ENCODE peak calls at places on chromosomes 7 and 10, in ten cellular contexts. One of them, this sample, is unnamed.

GRCh38 chr7:155589001-155589980 is 42.9 kb upstream of the CNPY1 start:
- DNase-seq in choroid plexus epithelial cell: no peak
- DNase-seq in NCI-H774: no peak
- DNase-seq in CD4-positive, alpha-beta memory T cell: no peak
- DNase-seq in stimulated activated CD4-positive, alpha-beta T cell treated with anti-CD3 and anti-CD28 coated beads, Interleukin-12 subunit alpha, Interleukin-12 subunit beta, amount 100 ng/mL, for 4 hours: no peak
- DNase-seq in endothelial cell: no peak
- DNase-seq in IMR-90: no peak
- DNase-seq in activated naive CD8-positive, alpha-beta T cell treated with anti-CD3 and anti-CD28 coated beads, Interleukin-2, amount 50 U/mL, for 16 hours: no peak
- DNase-seq in hepatocyte: no peak
- DNase-seq in HS-5: no peak
- DNase-seq in this sample: no peak

GRCh38 chr7:21497072-21497471 is 45.8 kb upstream of the DNAH11 start:
- DNase-seq in activated naive CD8-positive, alpha-beta T cell treated with anti-CD3 and anti-CD28 coated beads, Interleukin-2, amount 50 U/mL, for 16 hours: no peak
- DNase-seq in hepatocyte: no peak
- DNase-seq in IMR-90: peak
- DNase-seq in stimulated activated CD4-positive, alpha-beta T cell treated with anti-CD3 and anti-CD28 coated beads, Interleukin-12 subunit alpha, Interleukin-12 subunit beta, amount 100 ng/mL, for 4 hours: no peak
- DNase-seq in CD4-positive, alpha-beta memory T cell: no peak
- DNase-seq in HS-5: peak
- DNase-seq in choroid plexus epithelial cell: peak
- DNase-seq in NCI-H774: no peak
- DNase-seq in endothelial cell: peak
- DNase-seq in this sample: no peak

GRCh38 chr10:107423903-107424302 is 259.4 kb upstream of the SORCS1 start:
- DNase-seq in IMR-90: no peak
- DNase-seq in stimulated activated CD4-positive, alpha-beta T cell treated with anti-CD3 and anti-CD28 coated beads, Interleukin-12 subunit alpha, Interleukin-12 subunit beta, amount 100 ng/mL, for 4 hours: no peak
- DNase-seq in NCI-H774: no peak
- DNase-seq in choroid plexus epithelial cell: no peak
- DNase-seq in activated naive CD8-positive, alpha-beta T cell treated with anti-CD3 and anti-CD28 coated beads, Interleukin-2, amount 50 U/mL, for 16 hours: no peak
- DNase-seq in CD4-positive, alpha-beta memory T cell: no peak
- DNase-seq in endothelial cell: no peak
- DNase-seq in HS-5: no peak
- DNase-seq in hepatocyte: no peak
- DNase-seq in this sample: no peak

GRCh38 chr7:134084488-134085144 is 42.5 kb upstream of the LRGUK start:
- DNase-seq in stimulated activated CD4-positive, alpha-beta T cell treated with anti-CD3 and anti-CD28 coated beads, Interleukin-12 subunit alpha, Interleukin-12 subunit beta, amount 100 ng/mL, for 4 hours: no peak
- DNase-seq in endothelial cell: no peak
- DNase-seq in IMR-90: no peak
- DNase-seq in choroid plexus epithelial cell: no peak
- DNase-seq in hepatocyte: no peak
- DNase-seq in activated naive CD8-positive, alpha-beta T cell treated with anti-CD3 and anti-CD28 coated beads, Interleukin-2, amount 50 U/mL, for 16 hours: no peak
- DNase-seq in CD4-positive, alpha-beta memory T cell: no peak
- DNase-seq in HS-5: no peak
- DNase-seq in NCI-H774: no peak
- DNase-seq in this sample: no peak

GRCh38 chr10:77578583-77579227 is 58.9 kb downstream of the KCNMA1 start:
- DNase-seq in stimulated activated CD4-positive, alpha-beta T cell treated with anti-CD3 and anti-CD28 coated beads, Interleukin-12 subunit alpha, Interleukin-12 subunit beta, amount 100 ng/mL, for 4 hours: no peak
- DNase-seq in NCI-H774: no peak
- DNase-seq in choroid plexus epithelial cell: peak
- DNase-seq in activated naive CD8-positive, alpha-beta T cell treated with anti-CD3 and anti-CD28 coated beads, Interleukin-2, amount 50 U/mL, for 16 hours: no peak
- DNase-seq in CD4-positive, alpha-beta memory T cell: no peak
- DNase-seq in IMR-90: peak
- DNase-seq in hepatocyte: no peak
- DNase-seq in endothelial cell: no peak
- DNase-seq in HS-5: no peak
- DNase-seq in this sample: no peak

GRCh38 chr10:14822879-14823755 is 14.7 kb downstream of the CDNF start:
- DNase-seq in stimulated activated CD4-positive, alpha-beta T cell treated with anti-CD3 and anti-CD28 coated beads, Interleukin-12 subunit alpha, Interleukin-12 subunit beta, amount 100 ng/mL, for 4 hours: peak
- DNase-seq in hepatocyte: peak
- DNase-seq in CD4-positive, alpha-beta memory T cell: no peak
- DNase-seq in activated naive CD8-positive, alpha-beta T cell treated with anti-CD3 and anti-CD28 coated beads, Interleukin-2, amount 50 U/mL, for 16 hours: no peak
- DNase-seq in NCI-H774: no peak
- DNase-seq in endothelial cell: peak
- DNase-seq in choroid plexus epithelial cell: peak
- DNase-seq in IMR-90: peak
- DNase-seq in HS-5: no peak
- DNase-seq in this sample: no peak

GRCh38 chr10:110311357-110311949 is 6.7 kb upstream of the SMNDC1 start:
- DNase-seq in activated naive CD8-positive, alpha-beta T cell treated with anti-CD3 and anti-CD28 coated beads, Interleukin-2, amount 50 U/mL, for 16 hours: no peak
- DNase-seq in HS-5: no peak
- DNase-seq in NCI-H774: peak
- DNase-seq in stimulated activated CD4-positive, alpha-beta T cell treated with anti-CD3 and anti-CD28 coated beads, Interleukin-12 subunit alpha, Interleukin-12 subunit beta, amount 100 ng/mL, for 4 hours: peak
- DNase-seq in IMR-90: peak
- DNase-seq in hepatocyte: peak
- DNase-seq in CD4-positive, alpha-beta memory T cell: peak
- DNase-seq in choroid plexus epithelial cell: peak
- DNase-seq in endothelial cell: peak
- DNase-seq in this sample: no peak

GRCh38 chr7:11811709-11812108 is 20.3 kb downstream of the THSD7A start:
- DNase-seq in choroid plexus epithelial cell: no peak
- DNase-seq in NCI-H774: no peak
- DNase-seq in activated naive CD8-positive, alpha-beta T cell treated with anti-CD3 and anti-CD28 coated beads, Interleukin-2, amount 50 U/mL, for 16 hours: no peak
- DNase-seq in endothelial cell: no peak
- DNase-seq in CD4-positive, alpha-beta memory T cell: no peak
- DNase-seq in HS-5: no peak
- DNase-seq in stimulated activated CD4-positive, alpha-beta T cell treated with anti-CD3 and anti-CD28 coated beads, Interleukin-12 subunit alpha, Interleukin-12 subunit beta, amount 100 ng/mL, for 4 hours: no peak
- DNase-seq in IMR-90: no peak
- DNase-seq in hepatocyte: no peak
- DNase-seq in this sample: no peak